ENCODE peak calls at places on chromosomes 12 and 14, in seven cellular contexts. P, H, O, F, Y, J and K are unnamed samples.

GRCh38 chr12:103547929-103548328 is 39.1 kb upstream of the STAB2 start:
- DNase-seq in J (no peak), P (no peak), F (no peak), H (no peak), O (no peak), Y (no peak), K (no peak)

GRCh38 chr14:44589180-44589579 is 82.1 kb upstream of the FSCB start:
- DNase-seq in H (no peak), J (no peak), O (no peak), F (no peak), Y (no peak), P (no peak), K (no peak)

GRCh38 chr12:26091837-26092236 is 33.0 kb downstream of the BHLHE41 start:
- DNase-seq in F (no peak), H (no peak), J (peak; percentile 40), P (no peak), Y (peak; percentile 26), O (no peak), K (no peak)

GRCh38 chr12:51788876-51789275 is 59.6 kb downstream of the FIGNL2 start:
- DNase-seq in O (no peak), P (peak; percentile 21), F (no peak), H (no peak), J (no peak), Y (peak; percentile 55), K (peak; percentile 92)

GRCh38 chr12:60101715-60102114 is 505.9 kb downstream of the SLC16A7 start:
- DNase-seq in J (no peak), O (no peak), F (no peak), Y (peak; percentile 70), P (no peak), H (no peak), K (peak; percentile 73)

GRCh38 chr12:98456583-98457573 is 58.5 kb upstream of the TMPO start:
- DNase-seq in F (no peak), Y (peak; percentile 57), J (peak; percentile 65), O (peak; percentile 53), P (peak; percentile 28), H (no peak), K (peak; percentile 54)

GRCh38 chr14:20436363-20436755 is 393 bp upstream of the KLHL33 start:
- DNase-seq in J (no peak), P (no peak), H (no peak), Y (peak; percentile 84), O (no peak), F (no peak), K (peak; percentile 80)

GRCh38 chr12:64672925-64673409 is 62.7 kb downstream of the RASSF3 start:
- DNase-seq in F (no peak), H (no peak), Y (no peak), P (no peak), O (no peak), J (peak; percentile 69), K (peak; percentile 60)

GRCh38 chr12:52442600-52443061 is 8.5 kb upstream of the KRT75 start:
- DNase-seq in P (peak; percentile 81), O (no peak), Y (peak; percentile 14), H (no peak), J (no peak), F (no peak), K (peak; percentile 97)

GRCh38 chr12:113896194-113896593 is 69.9 kb downstream of the RBM19 start:
- DNase-seq in Y (no peak), O (no peak), H (no peak), P (no peak), J (no peak), F (no peak), K (no peak)

GRCh38 chr12:113292091-113292490 is 42.8 kb downstream of the SLC8B1 start:
- DNase-seq in Y (peak; percentile 88), P (no peak), O (no peak), F (no peak), J (no peak), H (no peak), K (peak; percentile 46)

GRCh38 chr12:95547522-95548055 is 3.7 kb downstream of the USP44 start:
- DNase-seq in Y (peak; percentile 81), J (no peak), H (no peak), O (no peak), P (no peak), F (no peak), K (peak; percentile 72)

GRCh38 chr12:47245623-47246022 is 165.9 kb upstream of the AMIGO2 start:
- DNase-seq in O (no peak), F (no peak), H (no peak), Y (no peak), J (no peak), P (no peak), K (no peak)

GRCh38 chr12:116881325-116881866 is at the start of gene HRK:
- DNase-seq in J (no peak), O (no peak), P (no peak), Y (no peak), H (no peak), F (no peak), K (no peak)

GRCh38 chr14:31858868-31859267 is 218.2 kb upstream of the ARHGAP5 start:
- DNase-seq in P (no peak), H (no peak), O (no peak), Y (peak; percentile 62), F (no peak), J (no peak), K (no peak)

GRCh38 chr14:65239897-65240296 is 137.6 kb upstream of the MAX start:
- DNase-seq in O (no peak), P (no peak), H (no peak), Y (no peak), F (no peak), J (no peak), K (no peak)

GRCh38 chr12:38540156-38540555 is 223.6 kb downstream of the ALG10B start:
- DNase-seq in F (no peak), J (no peak), H (no peak), Y (no peak), P (no peak), O (no peak), K (no peak)

GRCh38 chr12:113813229-113813541 is 152.9 kb downstream of the RBM19 start:
- DNase-seq in H (no peak), O (no peak), J (no peak), Y (no peak), F (no peak), P (no peak), K (no peak)